ENCODE peak calls at places on chromosomes 7 and 10, in five cellular contexts. Y is skeletal muscle cell, P is left ventricle myocardium inferior, T is nucleus accumbens, G is substantia nigra. F is an unnamed sample.
A peak's percentile ranks its signal among the peaks of the same experiment; 100 is the strongest.

GRCh38 chr7:40747856-40748255 is 613.1 kb downstream of the SUGCT start:
- DNase-seq in Y (no peak), P (no peak), T (no peak), G (no peak), F (no peak)

GRCh38 chr10:48491422-48492139 is 113.3 kb downstream of the ARHGAP22 start:
- DNase-seq in Y (no peak), P (no peak), T (no peak), G (no peak), F (no peak)

GRCh38 chr10:5917305-5917704 is 27.3 kb downstream of the FBH1 start:
- DNase-seq in Y (no peak), P (no peak), T (no peak), G (no peak), F (no peak)

GRCh38 chr7:130069179-130069977 is 956 bp upstream of the KLHDC10 start:
- DNase-seq in Y (no peak), P (no peak), T (no peak), G (no peak), F (no peak)

GRCh38 chr10:11242443-11243386 is 225.0 kb downstream of the CELF2 start:
- DNase-seq in Y (peak; percentile 43), P (peak; percentile 77), T (no peak), G (no peak), F (peak; percentile 1)

GRCh38 chr7:146115665-146116451 is 743 bp upstream of the CNTNAP2 start:
- DNase-seq in Y (peak; percentile 6), P (peak; percentile 61), T (peak; percentile 50), G (peak; percentile 31), F (peak; percentile 77)

GRCh38 chr10:113534428-113534827 is 18.4 kb upstream of the HABP2 start:
- DNase-seq in Y (no peak), P (no peak), T (no peak), G (no peak), F (no peak)

GRCh38 chr10:11170993-11171416 is 153.3 kb downstream of the CELF2 start:
- DNase-seq in Y (no peak), P (no peak), T (no peak), G (no peak), F (no peak)